ENCODE peak calls at places on chromosomes 11 and 22, in eight cellular contexts. One of them, this sample, is unnamed.

GRCh38 chr11:7060828-7061227 is 28.0 kb upstream of the RBMXL2 start:
- DNase-seq in body of pancreas: no peak
- DNase-seq in Peyer's patch: no peak
- DNase-seq in activated B cell treated with CpG ODN at 0.5 μM for 24 hours: no peak
- DNase-seq in HFFc6: peak; percentile 77
- DNase-seq in RWPE2: no peak
- DNase-seq in uterus: no peak
- DNase-seq in glutamatergic neuron: no peak
- DNase-seq in this sample: no peak

GRCh38 chr11:103202048-103202651 is 92.9 kb downstream of the DYNC2H1 start:
- DNase-seq in Peyer's patch: no peak
- DNase-seq in uterus: no peak
- DNase-seq in HFFc6: peak; percentile 23
- DNase-seq in RWPE2: no peak
- DNase-seq in glutamatergic neuron: no peak
- DNase-seq in activated B cell treated with CpG ODN at 0.5 μM for 24 hours: no peak
- DNase-seq in body of pancreas: no peak
- DNase-seq in this sample: no peak

GRCh38 chr11:130144721-130145327 is 14.8 kb upstream of the ST14 start:
- DNase-seq in Peyer's patch: no peak
- DNase-seq in uterus: no peak
- DNase-seq in body of pancreas: no peak
- DNase-seq in glutamatergic neuron: no peak
- DNase-seq in RWPE2: peak; percentile 33
- DNase-seq in activated B cell treated with CpG ODN at 0.5 μM for 24 hours: no peak
- DNase-seq in HFFc6: no peak
- DNase-seq in this sample: no peak

GRCh38 chr11:95505927-95506426 is 275.0 kb upstream of the SESN3 start:
- DNase-seq in glutamatergic neuron: no peak
- DNase-seq in activated B cell treated with CpG ODN at 0.5 μM for 24 hours: no peak
- DNase-seq in RWPE2: no peak
- DNase-seq in HFFc6: no peak
- DNase-seq in body of pancreas: no peak
- DNase-seq in uterus: no peak
- DNase-seq in Peyer's patch: no peak
- DNase-seq in this sample: no peak

GRCh38 chr11:2774173-2775082 is 74.6 kb upstream of the KCNQ1OT1 start:
- DNase-seq in uterus: no peak
- DNase-seq in glutamatergic neuron: peak; percentile 11
- DNase-seq in body of pancreas: peak; percentile 7
- DNase-seq in activated B cell treated with CpG ODN at 0.5 μM for 24 hours: peak; percentile 14
- DNase-seq in HFFc6: no peak
- DNase-seq in RWPE2: no peak
- DNase-seq in Peyer's patch: peak; percentile 3
- DNase-seq in this sample: peak; percentile 10

GRCh38 chr11:46335858-46336600 is 11.2 kb upstream of the DGKZ start:
- DNase-seq in body of pancreas: no peak
- DNase-seq in Peyer's patch: no peak
- DNase-seq in uterus: no peak
- DNase-seq in glutamatergic neuron: no peak
- DNase-seq in HFFc6: no peak
- DNase-seq in activated B cell treated with CpG ODN at 0.5 μM for 24 hours: no peak
- DNase-seq in RWPE2: peak; percentile 29
- DNase-seq in this sample: no peak

GRCh38 chr11:17221968-17222367 is 14.2 kb upstream of the PIK3C2A start:
- DNase-seq in body of pancreas: no peak
- DNase-seq in RWPE2: no peak
- DNase-seq in HFFc6: peak; percentile 71
- DNase-seq in Peyer's patch: no peak
- DNase-seq in uterus: no peak
- DNase-seq in activated B cell treated with CpG ODN at 0.5 μM for 24 hours: no peak
- DNase-seq in glutamatergic neuron: no peak
- DNase-seq in this sample: no peak

GRCh38 chr11:15471028-15471708 is 356.4 kb downstream of the INSC start:
- DNase-seq in activated B cell treated with CpG ODN at 0.5 μM for 24 hours: no peak
- DNase-seq in Peyer's patch: no peak
- DNase-seq in HFFc6: no peak
- DNase-seq in RWPE2: no peak
- DNase-seq in glutamatergic neuron: no peak
- DNase-seq in uterus: no peak
- DNase-seq in body of pancreas: no peak
- DNase-seq in this sample: no peak

DNA sequence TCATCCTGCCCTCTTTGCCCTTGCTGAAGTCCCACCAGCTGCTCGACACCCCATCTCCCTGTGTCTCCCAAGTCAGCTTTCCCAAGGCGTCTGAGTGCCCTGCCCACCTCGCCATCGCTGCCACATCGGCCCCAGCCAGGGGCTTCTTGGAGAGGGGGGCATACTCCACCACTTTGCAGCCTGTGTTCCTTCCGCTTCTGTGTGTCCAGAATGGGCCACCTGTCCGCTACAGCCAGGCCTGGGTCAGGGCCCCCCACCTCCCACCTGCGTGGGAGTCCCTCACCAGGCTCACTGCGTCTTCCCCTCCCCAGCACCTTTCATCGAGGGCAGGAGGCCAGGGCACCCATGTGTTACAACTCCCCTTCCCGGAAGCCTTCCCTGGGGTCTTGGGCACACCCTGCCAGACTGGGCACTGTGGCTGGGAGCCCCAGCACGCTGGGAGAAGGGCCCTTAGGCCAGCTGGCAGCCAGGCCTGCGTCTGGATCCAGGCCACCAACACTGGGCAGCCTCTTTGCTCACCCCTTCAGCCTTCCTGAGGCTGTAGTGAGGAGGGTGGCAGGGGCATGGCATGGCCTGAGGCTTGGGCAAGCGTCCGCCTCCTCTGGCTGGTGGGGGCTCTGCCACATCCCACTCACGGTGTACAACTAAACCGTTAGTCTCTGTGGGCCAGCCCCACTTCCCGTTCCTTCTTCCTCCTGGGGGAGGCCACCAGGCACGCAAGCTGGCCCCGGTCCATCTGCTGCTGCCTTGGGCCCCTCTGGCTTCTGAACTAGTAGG is 13.4 kb downstream of the CPT1A start:
- DNase-seq in activated B cell treated with CpG ODN at 0.5 μM for 24 hours: peak; percentile 20
- DNase-seq in RWPE2: no peak
- DNase-seq in body of pancreas: no peak
- DNase-seq in glutamatergic neuron: no peak
- DNase-seq in HFFc6: no peak
- DNase-seq in uterus: no peak
- DNase-seq in Peyer's patch: no peak
- DNase-seq in this sample: no peak
- TF ChIP-seq CTCF in activated B cell treated with CpG ODN at 0.5 μM for 24 hours: no peak
- TF ChIP-seq CTCF in RWPE2: no peak
- TF ChIP-seq CTCF in body of pancreas: no peak
- TF ChIP-seq CTCF in glutamatergic neuron: no peak
- TF ChIP-seq CTCF in HFFc6: no peak
- TF ChIP-seq CTCF in uterus: no peak
- TF ChIP-seq CTCF in Peyer's patch: no peak
- TF ChIP-seq CTCF in this sample: no peak

DNA sequence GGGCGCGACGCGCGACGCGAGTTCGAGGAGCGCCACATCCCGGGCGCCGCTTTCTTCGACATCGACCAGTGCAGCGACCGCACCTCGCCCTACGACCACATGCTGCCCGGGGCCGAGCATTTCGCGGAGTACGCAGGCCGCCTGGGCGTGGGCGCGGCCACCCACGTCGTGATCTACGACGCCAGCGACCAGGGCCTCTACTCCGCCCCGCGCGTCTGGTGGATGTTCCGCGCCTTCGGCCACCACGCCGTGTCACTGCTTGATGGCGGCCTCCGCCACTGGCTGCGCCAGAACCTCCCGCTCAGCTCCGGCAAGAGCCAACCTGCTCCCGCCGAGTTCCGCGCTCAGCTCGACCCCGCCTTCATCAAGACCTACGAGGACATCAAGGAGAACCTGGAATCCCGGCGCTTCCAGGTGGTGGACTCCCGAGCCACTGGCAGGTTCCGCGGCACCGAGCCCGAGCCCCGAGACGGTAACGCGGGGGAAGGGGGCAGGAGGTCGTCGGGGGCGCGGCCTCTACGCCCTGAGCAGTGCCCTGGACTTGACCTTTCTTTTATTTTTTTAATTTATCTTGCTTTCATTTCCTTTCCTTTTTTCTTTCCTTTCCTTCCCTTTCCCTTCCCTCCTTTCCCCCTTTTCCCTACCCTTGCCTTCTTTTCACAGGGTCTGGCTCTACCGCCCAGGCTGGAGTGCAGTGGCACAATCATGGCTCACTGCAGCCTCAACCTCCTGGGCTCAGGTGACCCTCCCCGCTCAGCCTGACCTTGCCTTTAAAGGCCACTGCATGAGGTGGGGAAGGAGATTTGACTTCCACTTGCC is 5.0 kb downstream of the MPST start:
- DNase-seq in activated B cell treated with CpG ODN at 0.5 μM for 24 hours: no peak
- DNase-seq in uterus: no peak
- DNase-seq in Peyer's patch: no peak
- DNase-seq in HFFc6: no peak
- DNase-seq in glutamatergic neuron: no peak
- DNase-seq in body of pancreas: no peak
- DNase-seq in RWPE2: no peak
- DNase-seq in this sample: no peak
- TF ChIP-seq CTCF in activated B cell treated with CpG ODN at 0.5 μM for 24 hours: no peak
- TF ChIP-seq CTCF in uterus: no peak
- TF ChIP-seq CTCF in Peyer's patch: no peak
- TF ChIP-seq CTCF in HFFc6: no peak
- TF ChIP-seq CTCF in glutamatergic neuron: no peak
- TF ChIP-seq CTCF in body of pancreas: no peak
- TF ChIP-seq CTCF in RWPE2: no peak
- TF ChIP-seq CTCF in this sample: no peak

GRCh38 chr11:33770236-33770635 is 4.1 kb downstream of the FBXO3 start:
- DNase-seq in activated B cell treated with CpG ODN at 0.5 μM for 24 hours: no peak
- DNase-seq in RWPE2: no peak
- DNase-seq in uterus: no peak
- DNase-seq in glutamatergic neuron: no peak
- DNase-seq in Peyer's patch: no peak
- DNase-seq in body of pancreas: no peak
- DNase-seq in HFFc6: no peak
- DNase-seq in this sample: no peak

GRCh38 chr11:33769542-33769941 is 4.8 kb downstream of the FBXO3 start:
- DNase-seq in RWPE2: no peak
- DNase-seq in uterus: no peak
- DNase-seq in Peyer's patch: no peak
- DNase-seq in activated B cell treated with CpG ODN at 0.5 μM for 24 hours: no peak
- DNase-seq in HFFc6: no peak
- DNase-seq in glutamatergic neuron: no peak
- DNase-seq in body of pancreas: no peak
- DNase-seq in this sample: no peak

GRCh38 chr11:33774356-33775063 is at the start of gene FBXO3:
- DNase-seq in Peyer's patch: peak; percentile 92
- DNase-seq in uterus: peak; percentile 88
- DNase-seq in activated B cell treated with CpG ODN at 0.5 μM for 24 hours: peak; percentile 80
- DNase-seq in body of pancreas: peak; percentile 90
- DNase-seq in RWPE2: peak; percentile 82
- DNase-seq in HFFc6: peak; percentile 56
- DNase-seq in glutamatergic neuron: peak; percentile 82
- DNase-seq in this sample: peak; percentile 79

GRCh38 chr11:33773399-33774355 is 643 bp downstream of the FBXO3 start:
- DNase-seq in HFFc6: peak; percentile 22
- DNase-seq in body of pancreas: no peak
- DNase-seq in Peyer's patch: peak; percentile 45
- DNase-seq in RWPE2: no peak
- DNase-seq in activated B cell treated with CpG ODN at 0.5 μM for 24 hours: no peak
- DNase-seq in uterus: no peak
- DNase-seq in glutamatergic neuron: peak; percentile 19
- DNase-seq in this sample: peak; percentile 35

DNA sequence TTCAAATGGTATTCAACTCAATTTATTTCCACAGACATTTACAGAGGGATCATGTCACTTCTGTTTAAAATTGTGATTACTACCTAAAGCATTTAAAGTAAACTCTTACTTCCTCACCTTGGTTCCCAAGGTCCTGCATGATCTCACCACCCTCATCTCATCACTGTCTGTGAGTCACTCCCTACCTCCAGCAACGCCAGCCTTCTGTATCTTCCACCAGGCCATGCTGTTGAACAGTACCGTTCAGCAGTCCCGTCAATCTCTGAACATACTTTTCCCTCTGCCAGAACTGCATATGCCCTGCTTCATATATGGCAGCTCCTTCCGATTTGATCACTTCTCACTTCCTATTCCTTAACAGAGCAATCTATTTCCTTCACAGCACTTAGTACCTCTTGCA is 2.0 kb downstream of the FBXO3 start:
- DNase-seq in Peyer's patch: no peak
- DNase-seq in glutamatergic neuron: no peak
- DNase-seq in activated B cell treated with CpG ODN at 0.5 μM for 24 hours: no peak
- DNase-seq in uterus: no peak
- DNase-seq in HFFc6: no peak
- DNase-seq in body of pancreas: peak; percentile 22
- DNase-seq in RWPE2: no peak
- DNase-seq in this sample: no peak
- TF ChIP-seq CTCF in Peyer's patch: no peak
- TF ChIP-seq CTCF in glutamatergic neuron: no peak
- TF ChIP-seq CTCF in activated B cell treated with CpG ODN at 0.5 μM for 24 hours: no peak
- TF ChIP-seq CTCF in uterus: no peak
- TF ChIP-seq CTCF in HFFc6: no peak
- TF ChIP-seq CTCF in body of pancreas: no peak
- TF ChIP-seq CTCF in RWPE2: no peak
- TF ChIP-seq CTCF in this sample: no peak

GRCh38 chr22:41366323-41367014 is 15.3 kb upstream of the TEF start:
- DNase-seq in activated B cell treated with CpG ODN at 0.5 μM for 24 hours: no peak
- DNase-seq in uterus: no peak
- DNase-seq in HFFc6: no peak
- DNase-seq in body of pancreas: no peak
- DNase-seq in Peyer's patch: no peak
- DNase-seq in RWPE2: no peak
- DNase-seq in glutamatergic neuron: no peak
- DNase-seq in this sample: no peak

GRCh38 chr22:41367680-41368542 is 13.8 kb upstream of the TEF start:
- DNase-seq in HFFc6: peak; percentile 34
- DNase-seq in Peyer's patch: no peak
- DNase-seq in glutamatergic neuron: peak; percentile 45
- DNase-seq in uterus: peak; percentile 65
- DNase-seq in body of pancreas: peak; percentile 63
- DNase-seq in activated B cell treated with CpG ODN at 0.5 μM for 24 hours: no peak
- DNase-seq in RWPE2: no peak
- DNase-seq in this sample: no peak

GRCh38 chr22:41368543-41368817 is 13.3 kb upstream of the TEF start:
- DNase-seq in uterus: no peak
- DNase-seq in RWPE2: no peak
- DNase-seq in Peyer's patch: no peak
- DNase-seq in glutamatergic neuron: no peak
- DNase-seq in body of pancreas: no peak
- DNase-seq in activated B cell treated with CpG ODN at 0.5 μM for 24 hours: no peak
- DNase-seq in HFFc6: no peak
- DNase-seq in this sample: no peak

GRCh38 chr22:41365425-41365824 is 16.3 kb upstream of the TEF start:
- DNase-seq in uterus: no peak
- DNase-seq in RWPE2: no peak
- DNase-seq in glutamatergic neuron: no peak
- DNase-seq in activated B cell treated with CpG ODN at 0.5 μM for 24 hours: no peak
- DNase-seq in body of pancreas: no peak
- DNase-seq in Peyer's patch: no peak
- DNase-seq in HFFc6: no peak
- DNase-seq in this sample: no peak

DNA sequence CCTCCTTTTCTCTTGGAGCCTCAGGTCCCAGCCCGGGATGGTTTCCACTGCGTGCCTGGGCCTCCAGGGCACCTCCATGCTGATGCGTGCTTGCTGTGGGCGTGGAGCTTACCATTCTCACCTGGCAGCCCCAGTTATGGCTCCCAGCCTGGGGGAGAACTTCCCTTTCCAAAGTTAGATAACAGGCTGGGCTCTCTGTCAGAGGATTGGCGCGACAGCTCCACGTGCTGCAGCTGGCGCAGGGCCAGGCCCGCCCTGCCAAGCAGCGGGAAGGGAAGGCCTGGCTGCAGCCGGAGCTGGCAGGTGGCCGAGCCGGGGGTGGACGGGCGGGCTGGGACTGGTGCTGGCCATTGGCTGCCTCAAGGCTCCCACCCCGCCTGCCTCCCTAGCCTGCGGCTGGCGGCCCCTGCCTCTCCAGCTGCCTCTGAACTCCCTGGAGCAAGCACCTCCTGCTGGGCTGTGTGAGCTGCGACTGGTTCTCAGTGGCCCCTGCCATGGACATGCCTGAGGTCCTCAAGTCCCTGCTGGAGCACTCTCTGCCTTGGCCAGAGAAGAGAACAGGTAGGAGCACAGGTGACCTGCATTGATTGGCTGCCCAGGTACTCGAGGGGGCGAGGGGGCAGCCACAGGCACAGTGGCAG is 14.6 kb upstream of the TEF start:
- DNase-seq in HFFc6: peak; percentile 82
- DNase-seq in activated B cell treated with CpG ODN at 0.5 μM for 24 hours: no peak
- DNase-seq in RWPE2: peak; percentile 90
- DNase-seq in Peyer's patch: peak; percentile 47
- DNase-seq in glutamatergic neuron: peak; percentile 69
- DNase-seq in uterus: peak; percentile 98
- DNase-seq in body of pancreas: peak; percentile 99
- DNase-seq in this sample: no peak
- TF ChIP-seq CTCF in HFFc6: peak; percentile 36
- TF ChIP-seq CTCF in activated B cell treated with CpG ODN at 0.5 μM for 24 hours: no peak
- TF ChIP-seq CTCF in RWPE2: peak; percentile 36
- TF ChIP-seq CTCF in Peyer's patch: no peak
- TF ChIP-seq CTCF in glutamatergic neuron: no peak
- TF ChIP-seq CTCF in uterus: peak; percentile 39
- TF ChIP-seq CTCF in body of pancreas: peak; percentile 56
- TF ChIP-seq CTCF in this sample: no peak

This sample was measured in natural killer cell.